ENCODE peak calls at places on chromosomes 11 and 22, in nine cellular contexts. L is BE2C; V is amniotic stem cell; E is myocyte; B is brain microvascular endothelial cell; O is kidney tubule cell; Y is dorsolateral prefrontal cortex; D is stimulated activated CD4-positive, alpha-beta T cell treated with anti-CD3 and anti-CD28 coated beads, Interleukin-15, amount 100 ng/mL, for 48 hours; I is GM03348. K is an unnamed sample.
A peak's percentile ranks its signal among the peaks of the same experiment; 100 is the strongest.

GRCh38 chr22:32837142-32837541 is 35.6 kb downstream of the TIMP3 start:
- DNase-seq in L (no peak), V (no peak), E (no peak), B (no peak), O (no peak), Y (no peak), D (no peak), I (no peak), K (no peak)

GRCh38 chr11:106761745-106762144 is 256.5 kb downstream of the GUCY1A2 start:
- DNase-seq in L (no peak), V (no peak), E (no peak), B (no peak), O (no peak), Y (no peak), D (no peak), I (no peak), K (no peak)

GRCh38 chr11:72985645-72986044 is 156.5 kb downstream of the FCHSD2 start:
- DNase-seq in L (no peak), V (no peak), E (peak; percentile 57), B (no peak), O (no peak), Y (no peak), D (no peak), I (no peak), K (no peak)

GRCh38 chr11:108368134-108368533 is 99.2 kb downstream of the C11orf65 start:
- DNase-seq in L (no peak), V (no peak), E (no peak), B (no peak), O (no peak), Y (no peak), D (no peak), I (peak; percentile 36), K (no peak)

GRCh38 chr22:47195676-47196492 is 433.4 kb downstream of the TBC1D22A start:
- DNase-seq in L (no peak), V (no peak), E (no peak), B (no peak), O (no peak), Y (peak; percentile 29), D (no peak), I (no peak), K (no peak)

GRCh38 chr22:36465232-36466021 is 16.0 kb downstream of the TXN2 start:
- DNase-seq in L (no peak), V (peak; percentile 84), E (peak; percentile 88), B (peak; percentile 88), O (peak; percentile 99), Y (no peak), D (no peak), I (peak; percentile 82), K (no peak)

GRCh38 chr11:90134420-90135003 is at the start of gene NAALAD2:
- DNase-seq in L (peak; percentile 90), V (no peak), E (peak; percentile 38), B (peak; percentile 22), O (peak; percentile 6), Y (peak; percentile 68), D (no peak), I (peak; percentile 47), K (peak; percentile 81)

GRCh38 chr11:65206441-65206841 is 24.7 kb downstream of the CAPN1 start:
- DNase-seq in L (no peak), V (no peak), E (no peak), B (no peak), O (no peak), Y (peak; percentile 16), D (no peak), I (no peak), K (no peak)

GRCh38 chr11:13261600-13262061 is 16.0 kb upstream of the BMAL1 start:
- DNase-seq in L (no peak), V (peak; percentile 52), E (peak; percentile 88), B (peak; percentile 70), O (peak; percentile 95), Y (no peak), D (no peak), I (peak; percentile 82), K (no peak)

GRCh38 chr11:67373916-67374570 is 645 bp upstream of the CLCF1 start:
- DNase-seq in L (peak; percentile 67), V (peak; percentile 87), E (peak; percentile 93), B (peak; percentile 93), O (peak; percentile 100), Y (no peak), D (no peak), I (peak; percentile 92), K (peak; percentile 79)

GRCh38 chr11:111059726-111060125 is 185.8 kb upstream of the POU2AF2 start:
- DNase-seq in L (no peak), V (no peak), E (peak; percentile 20), B (no peak), O (peak; percentile 64), Y (no peak), D (no peak), I (no peak), K (no peak)

GRCh38 chr11:61488651-61489291 is 19.8 kb upstream of the LRRC10B start:
- DNase-seq in L (peak; percentile 42), V (no peak), E (no peak), B (peak; percentile 28), O (peak; percentile 72), Y (no peak), D (no peak), I (peak; percentile 39), K (peak; percentile 83)

GRCh38 chr11:113859665-113860064 is 15.7 kb downstream of the USP28 start:
- DNase-seq in L (no peak), V (no peak), E (no peak), B (no peak), O (no peak), Y (no peak), D (no peak), I (no peak), K (no peak)

GRCh38 chr22:48352086-48352911 is 1475.4 kb downstream of the BRD1 start:
- DNase-seq in L (no peak), V (no peak), E (no peak), B (no peak), O (no peak), Y (no peak), D (no peak), I (no peak), K (no peak)

GRCh38 chr11:77523712-77524111 is 49.8 kb upstream of the PAK1 start:
- DNase-seq in L (no peak), V (no peak), E (no peak), B (no peak), O (no peak), Y (no peak), D (no peak), I (no peak), K (no peak)

GRCh38 chr22:22754268-22754657 is 109.8 kb downstream of the GGTLC2 start:
- DNase-seq in L (no peak), V (no peak), E (no peak), B (no peak), O (no peak), Y (no peak), D (no peak), I (no peak), K (no peak)

GRCh38 chr11:27868226-27868625 is 168.0 kb upstream of the BDNF start:
- DNase-seq in L (no peak), V (no peak), E (no peak), B (no peak), O (no peak), Y (no peak), D (no peak), I (no peak), K (no peak)

GRCh38 chr11:61153593-61154090 is 7.6 kb downstream of the VPS37C start:
- DNase-seq in L (no peak), V (peak; percentile 5), E (peak; percentile 70), B (no peak), O (no peak), Y (no peak), D (no peak), I (no peak), K (no peak)

GRCh38 chr11:83278351-83278750 is 7.8 kb downstream of the CCDC90B start:
- DNase-seq in L (no peak), V (no peak), E (no peak), B (no peak), O (peak; percentile 11), Y (no peak), D (no peak), I (peak; percentile 50), K (no peak)

GRCh38 chr11:789951-790350 is at the start of gene CEND1:
- DNase-seq in L (peak; percentile 67), V (no peak), E (peak; percentile 52), B (no peak), O (peak; percentile 35), Y (peak; percentile 75), D (no peak), I (peak; percentile 88), K (peak; percentile 51)

GRCh38 chr22:25746012-25746373 is 4.0 kb downstream of the MYO18B start:
- DNase-seq in L (no peak), V (no peak), E (no peak), B (no peak), O (peak; percentile 53), Y (no peak), D (no peak), I (no peak), K (no peak)

GRCh38 chr11:78615724-78616123 is 41.1 kb upstream of the NARS2 start:
- DNase-seq in L (no peak), V (no peak), E (no peak), B (no peak), O (no peak), Y (no peak), D (no peak), I (no peak), K (no peak)

GRCh38 chr11:93537767-93538261 is 5.4 kb downstream of the SMCO4 start:
- DNase-seq in L (no peak), V (no peak), E (no peak), B (no peak), O (peak; percentile 20), Y (peak; percentile 39), D (no peak), I (no peak), K (no peak)

GRCh38 chr11:95067828-95068244 is 1.1 kb downstream of the SRSF8 start:
- DNase-seq in L (no peak), V (peak; percentile 52), E (peak; percentile 66), B (no peak), O (no peak), Y (no peak), D (no peak), I (peak; percentile 9), K (no peak)

GRCh38 chr11:8532475-8532874 is 61.6 kb downstream of the STK33 start:
- DNase-seq in L (no peak), V (no peak), E (no peak), B (no peak), O (no peak), Y (no peak), D (no peak), I (no peak), K (no peak)

GRCh38 chr11:64086263-64086938 is 50.7 kb downstream of the FLRT1 start:
- DNase-seq in L (peak; percentile 59), V (no peak), E (peak; percentile 90), B (no peak), O (no peak), Y (peak; percentile 47), D (no peak), I (peak; percentile 57), K (no peak)

K was measured in WERI-Rb-1.